ENCODE peak calls at places on chromosomes 7 and 10, in eight cellular contexts. B, X, V, S, R, Y, O and Q are unnamed samples.

GRCh38 chr10:124977161-124977560 is 35.2 kb downstream of the ZRANB1 start:
- DNase-seq in Y (no peak), S (no peak), V (no peak), X (no peak), O (no peak), R (no peak), B (no peak), Q (no peak)

GRCh38 chr7:83419013-83419412 is 229.9 kb downstream of the SEMA3E start:
- DNase-seq in R (no peak), X (no peak), Y (no peak), V (no peak), S (no peak), O (no peak), B (no peak), Q (no peak)

GRCh38 chr10:72038458-72039001 is 49.8 kb downstream of the SPOCK2 start:
- DNase-seq in X (no peak), V (no peak), O (peak; percentile 42), R (no peak), S (no peak), Y (no peak), B (no peak), Q (no peak)

GRCh38 chr10:30422981-30423654 is 10.9 kb upstream of the MAP3K8 start:
- DNase-seq in B (peak; percentile 50), V (peak; percentile 90), O (peak; percentile 44), X (peak; percentile 74), S (no peak), R (peak; percentile 69), Y (no peak), Q (peak; percentile 89)

GRCh38 chr10:24718031-24718855 is 5.4 kb downstream of the ARHGAP21 start:
- DNase-seq in X (peak; percentile 53), S (no peak), R (no peak), B (no peak), O (peak; percentile 63), V (peak; percentile 79), Y (no peak), Q (peak; percentile 22)

GRCh38 chr10:101097881-101098280 is 33.2 kb upstream of the TLX1 start:
- DNase-seq in X (no peak), S (no peak), R (no peak), O (no peak), B (no peak), V (no peak), Y (no peak), Q (peak; percentile 45)

GRCh38 chr10:88804083-88804812 is 1.7 kb downstream of the LIPM start:
- DNase-seq in V (no peak), X (no peak), O (no peak), Y (no peak), R (no peak), S (no peak), B (no peak), Q (peak; percentile 68)

GRCh38 chr7:128997161-128997560 is 57.8 kb downstream of the TNPO3 start:
- DNase-seq in X (no peak), S (no peak), B (no peak), O (no peak), R (no peak), V (peak; percentile 5), Y (no peak), Q (no peak)